ENCODE peak calls at places on chromosome 17, in four cellular contexts. Q is IMR-90, D is HEK293T, T is A549. P is an unnamed sample.

GRCh38 chr17:57536789-57537523 is 208.1 kb downstream of the CCDC182 start:
- DNase-seq in D (no peak), T (no peak), Q (no peak), P (no peak)

GRCh38 chr17:43832168-43832975 is 574 bp downstream of the MPP3 start:
- DNase-seq in Q (peak; percentile 69), D (peak; percentile 65), T (peak; percentile 76), P (peak; percentile 21)

GRCh38 chr17:82055023-82055964 is 3.6 kb downstream of the GPS1 start:
- DNase-seq in Q (no peak), T (no peak), D (no peak), P (no peak)

GRCh38 chr17:29358421-29358820 is 31.7 kb upstream of the TAOK1 start:
- DNase-seq in Q (no peak), D (no peak), T (no peak), P (no peak)

GRCh38 chr17:78263063-78263735 is 31.8 kb downstream of the TMEM235 start:
- DNase-seq in T (no peak), Q (no peak), D (no peak), P (peak; percentile 43)

GRCh38 chr17:41869426-41869825 is 4.2 kb upstream of the KLHL11 start:
- DNase-seq in Q (no peak), D (no peak), T (no peak), P (no peak)

GRCh38 chr17:29155235-29155965 is 24.8 kb downstream of the MYO18A start:
- DNase-seq in T (peak; percentile 85), Q (peak; percentile 61), D (no peak), P (peak; percentile 85)

GRCh38 chr17:75825748-75826370 is 18.3 kb downstream of the UNC13D start:
- DNase-seq in Q (no peak), T (no peak), D (no peak), P (no peak)

GRCh38 chr17:79826210-79826680 is 13.0 kb downstream of the CBX4 start:
- DNase-seq in T (no peak), Q (peak; percentile 40), D (no peak), P (no peak)

GRCh38 chr17:48429638-48430586 is at the start of gene SKAP1:
- DNase-seq in Q (no peak), D (no peak), T (no peak), P (no peak)

GRCh38 chr17:37802712-37803416 is 58.0 kb upstream of the HNF1B start:
- DNase-seq in T (no peak), D (no peak), Q (peak; percentile 80), P (no peak)

GRCh38 chr17:48468299-48468698 is 38.3 kb upstream of the SKAP1 start:
- DNase-seq in T (no peak), Q (no peak), D (no peak), P (no peak)

GRCh38 chr17:3556905-3557767 is 476 bp downstream of the TRPV3 start:
- DNase-seq in T (no peak), Q (no peak), D (no peak), P (no peak)

GRCh38 chr17:74566132-74566753 is 1.1 kb downstream of the CD300H start:
- DNase-seq in D (peak; percentile 74), T (peak; percentile 66), Q (no peak), P (peak; percentile 18)

GRCh38 chr17:43784628-43785101 is 4.4 kb downstream of the CFAP97D1 start:
- DNase-seq in T (no peak), Q (peak; percentile 83), D (no peak), P (peak; percentile 68)

GRCh38 chr17:62822080-62822904 is 14.2 kb upstream of the MARCHF10 start:
- DNase-seq in Q (no peak), D (no peak), T (no peak), P (peak; percentile 16)

GRCh38 chr17:75684924-75685323 is 17.8 kb downstream of the SAP30BP start:
- DNase-seq in T (peak; percentile 82), Q (no peak), D (no peak), P (no peak)

GRCh38 chr17:79844869-79845600 is 5.8 kb upstream of the CBX4 start:
- DNase-seq in D (peak; percentile 86), T (peak; percentile 58), Q (no peak), P (peak; percentile 74)

GRCh38 chr17:41418116-41418860 is 6.1 kb downstream of the KRT37 start:
- DNase-seq in D (no peak), T (no peak), Q (no peak), P (no peak)

GRCh38 chr17:74210191-74211140 is 2.9 kb upstream of the TTYH2 start:
- DNase-seq in Q (peak; percentile 58), T (peak; percentile 69), D (peak; percentile 68), P (peak; percentile 44)

GRCh38 chr17:74842599-74843351 is 16.9 kb downstream of the GRIN2C start:
- DNase-seq in T (peak; percentile 82), Q (peak; percentile 46), D (peak; percentile 89), P (peak; percentile 52)

GRCh38 chr17:8019161-8019560 is 16.7 kb downstream of the GUCY2D start:
- DNase-seq in Q (no peak), D (no peak), T (no peak), P (no peak)

GRCh38 chr17:2042355-2042929 is 620 bp downstream of the OVCA2 start:
- DNase-seq in T (peak; percentile 61), Q (no peak), D (peak; percentile 34), P (no peak)

GRCh38 chr17:4331614-4332013 is 34.9 kb downstream of the UBE2G1 start:
- DNase-seq in Q (no peak), T (no peak), D (no peak), P (no peak)

GRCh38 chr17:38606646-38607611 is 1.2 kb upstream of the SRCIN1 start:
- DNase-seq in Q (no peak), T (no peak), D (no peak), P (no peak)

GRCh38 chr17:8041249-8041928 is 2.5 kb downstream of the ALOX15B start:
- DNase-seq in T (peak; percentile 81), D (peak; percentile 42), Q (peak; percentile 73), P (peak; percentile 49)

GRCh38 chr17:61283043-61283442 is 116.6 kb upstream of the TBX2 start:
- DNase-seq in D (no peak), Q (no peak), T (no peak), P (no peak)

GRCh38 chr17:8004899-8005298 is 2.5 kb downstream of the GUCY2D start:
- DNase-seq in D (no peak), Q (peak; percentile 79), T (no peak), P (no peak)

GRCh38 chr17:83194761-83195329 is 115.4 kb downstream of the METRNL start:
- DNase-seq in T (no peak), D (no peak), Q (no peak), P (no peak)

GRCh38 chr17:69882281-69882680 is 192.7 kb upstream of the KCNJ16 start:
- DNase-seq in Q (peak; percentile 12), D (no peak), T (no peak), P (no peak)
- TF ChIP-seq BHLHE40 in Q (no peak), D (no peak), T (no peak), P (no peak)

DNA sequence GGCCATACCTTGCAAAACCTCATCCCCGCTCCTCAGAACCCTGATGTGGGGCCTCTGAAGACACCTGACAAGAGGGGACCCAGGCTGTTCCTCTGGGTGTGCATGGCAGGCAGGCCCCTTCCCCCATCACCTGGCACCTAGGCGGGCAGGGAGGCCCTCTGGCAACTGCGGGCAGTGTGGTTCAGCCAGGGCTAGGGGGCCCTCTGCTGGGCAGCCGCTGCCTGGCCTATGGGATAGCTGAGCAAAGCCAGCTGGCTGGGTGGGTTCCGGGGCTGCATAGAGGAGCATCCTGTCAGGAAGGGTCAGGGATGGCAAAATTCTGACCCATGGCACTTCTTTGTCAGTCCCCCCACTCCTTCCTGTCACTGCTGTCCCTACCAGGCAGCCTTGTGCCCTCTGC is 228.7 kb upstream of the ASIC2 start:
- DNase-seq in T (no peak), Q (no peak), D (no peak), P (no peak)
- TF ChIP-seq BHLHE40 in T (no peak), Q (no peak), D (no peak), P (no peak)

DNA sequence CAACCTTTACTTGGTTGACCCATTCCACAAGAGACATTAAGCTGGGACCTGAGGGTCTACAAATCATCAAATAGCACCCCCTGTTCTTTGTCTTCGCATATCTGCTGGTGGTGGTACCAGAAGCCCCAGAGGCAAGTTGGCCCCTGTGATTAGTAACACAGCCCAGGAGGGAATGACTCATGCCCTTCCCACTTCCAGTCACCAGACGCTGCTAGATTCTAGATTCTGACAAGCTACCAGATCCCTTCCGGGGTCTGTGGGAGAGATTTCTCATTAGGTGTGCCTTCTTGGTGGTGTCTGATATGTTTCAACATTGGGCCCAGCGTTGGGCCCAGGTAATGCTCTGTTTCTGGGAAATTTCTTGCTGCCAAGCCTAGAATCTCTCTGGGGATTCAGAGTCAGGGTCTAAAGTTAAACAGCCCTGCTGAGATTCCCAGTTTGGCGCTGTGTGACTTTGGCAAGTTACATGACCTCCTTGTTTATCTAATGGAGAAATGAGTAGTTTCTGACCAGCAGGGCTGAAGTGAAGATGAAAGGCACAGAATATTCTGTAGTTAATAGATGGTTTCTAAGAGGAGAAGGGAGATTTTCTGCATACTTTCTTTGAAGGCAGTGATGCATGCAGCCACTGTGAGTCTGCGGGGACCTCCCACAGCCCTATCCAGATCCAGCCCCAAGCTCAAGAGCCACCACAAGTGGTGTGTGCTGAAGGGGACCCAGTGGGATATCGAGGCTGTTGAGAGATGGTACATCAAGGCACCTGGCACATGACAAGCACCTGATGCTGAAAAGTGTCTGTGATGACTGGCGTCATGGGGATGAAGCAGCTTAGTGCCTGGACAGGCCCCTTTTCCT is 3.9 kb downstream of the TRPV2 start:
- DNase-seq in Q (peak; percentile 94), D (peak; percentile 52), T (peak; percentile 58), P (peak; percentile 54)
- TF ChIP-seq BHLHE40 in Q (peak; percentile 88), D (no peak), T (no peak), P (no peak)

GRCh38 chr17:45073414-45074070 is 12.4 kb downstream of the NMT1 start:
- DNase-seq in D (no peak), T (no peak), Q (peak; percentile 97), P (no peak)
- TF ChIP-seq BHLHE40 in D (no peak), T (no peak), Q (no peak), P (no peak)

GRCh38 chr17:81043725-81044427 is 8.9 kb downstream of the BAIAP2 start:
- DNase-seq in Q (no peak), D (no peak), T (peak; percentile 61), P (peak; percentile 94)
- TF ChIP-seq BHLHE40 in Q (no peak), D (no peak), T (no peak), P (peak; percentile 6)

DNA sequence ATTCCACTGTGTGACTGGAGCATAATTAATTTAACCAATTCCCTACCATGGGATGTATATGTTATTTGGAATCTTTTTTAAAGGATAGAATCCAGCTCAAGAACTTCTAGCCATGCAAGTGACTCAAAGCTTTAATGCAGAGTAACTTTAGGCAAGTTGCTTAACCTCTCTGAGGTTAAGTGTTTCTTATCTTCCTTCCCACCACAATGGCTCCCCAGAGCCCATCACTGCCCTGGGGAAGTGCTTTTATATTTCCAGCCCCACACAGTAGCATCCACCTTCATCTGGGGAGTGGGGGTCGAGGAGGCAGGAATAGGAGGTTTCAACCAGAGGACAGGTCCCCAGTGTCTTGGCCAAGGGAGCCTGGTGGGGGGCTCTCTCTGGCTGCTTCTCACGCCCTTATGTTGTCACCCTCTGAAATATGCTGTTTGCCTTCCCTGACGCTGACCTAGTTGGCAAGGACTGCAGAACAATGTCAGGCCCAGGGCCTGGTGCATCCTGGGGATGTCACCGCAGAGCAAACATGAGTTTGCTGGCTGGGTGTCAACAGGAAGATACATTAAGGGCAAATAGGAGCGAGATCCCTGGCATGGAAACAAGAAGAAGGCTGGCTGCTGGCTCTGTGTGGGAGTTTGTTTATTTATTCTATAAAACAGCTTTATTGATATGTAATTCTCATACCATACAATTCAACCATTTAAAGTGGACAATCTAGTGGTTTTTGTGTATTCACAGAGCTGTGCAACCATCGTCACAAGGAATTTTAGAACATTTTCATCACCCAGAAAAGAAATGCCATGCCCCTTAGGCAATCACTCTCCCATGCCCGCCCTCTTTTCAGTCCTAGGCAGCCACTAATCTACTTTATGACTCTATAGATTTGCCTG is 46.6 kb upstream of the WSB1 start:
- DNase-seq in T (peak; percentile 95), Q (peak; percentile 85), D (no peak), P (peak; percentile 89)
- TF ChIP-seq BHLHE40 in T (no peak), Q (no peak), D (no peak), P (peak; percentile 32)